ENCODE peak calls at places on chromosomes 3 and 15, in nine cellular contexts. B is fibroblast of lung; G is B cell; S is cardiac muscle cell; D is stimulated activated CD4-positive, alpha-beta T cell treated with anti-CD3 and anti-CD28 coated beads, Interleukin-4, amount 100 ng/mL, for 4 hours; J is A549; K is heart left ventricle; U is GM13977; T is heart right ventricle. C is an unnamed sample.

GRCh38 chr3:48433472-48434118 is 3.7 kb upstream of the PLXNB1 start:
- DNase-seq in B (peak; percentile 57), G (no peak), S (no peak), D (no peak), J (no peak), K (no peak), U (no peak), T (no peak), C (no peak)

GRCh38 chr15:33871911-33872760 is 96.2 kb upstream of the CHRM5 start:
- DNase-seq in B (no peak), G (no peak), S (peak; percentile 63), D (no peak), J (no peak), K (peak; percentile 25), U (no peak), T (no peak), C (no peak)

GRCh38 chr3:49104427-49105291 is at the start of gene QARS1:
- DNase-seq in B (peak; percentile 90), G (peak; percentile 91), S (peak; percentile 95), D (peak; percentile 84), J (peak; percentile 92), K (peak; percentile 97), U (peak; percentile 97), T (peak; percentile 97), C (peak; percentile 71)

GRCh38 chr3:101954946-101955345 is 105.6 kb downstream of the NFKBIZ start:
- DNase-seq in B (peak; percentile 27), G (no peak), S (no peak), D (no peak), J (no peak), K (no peak), U (no peak), T (no peak), C (no peak)

GRCh38 chr3:56775931-56776461 is 25.8 kb downstream of the ARHGEF3 start:
- DNase-seq in B (peak; percentile 39), G (no peak), S (no peak), D (no peak), J (no peak), K (no peak), U (no peak), T (no peak), C (no peak)

GRCh38 chr3:153164009-153164550 is 2.1 kb downstream of the RAP2B start:
- DNase-seq in B (no peak), G (no peak), S (no peak), D (no peak), J (no peak), K (no peak), U (no peak), T (no peak), C (no peak)

GRCh38 chr3:66083961-66084270 is 45.2 kb upstream of the MAGI1 start:
- DNase-seq in B (no peak), G (no peak), S (no peak), D (no peak), J (no peak), K (no peak), U (no peak), T (no peak), C (no peak)

GRCh38 chr3:46931631-46932441 is 44.7 kb downstream of the CCDC12 start:
- DNase-seq in B (peak; percentile 72), G (no peak), S (no peak), D (no peak), J (no peak), K (peak; percentile 78), U (no peak), T (no peak), C (no peak)

GRCh38 chr3:42755681-42756578 is 17.1 kb downstream of the CCDC13 start:
- DNase-seq in B (peak; percentile 59), G (no peak), S (peak; percentile 48), D (no peak), J (peak; percentile 18), K (no peak), U (no peak), T (no peak), C (no peak)

GRCh38 chr3:155805802-155806618 is at the start of gene C3orf33:
- DNase-seq in B (peak; percentile 54), G (peak; percentile 68), S (peak; percentile 81), D (peak; percentile 77), J (peak; percentile 84), K (peak; percentile 69), U (peak; percentile 90), T (peak; percentile 50), C (no peak)

GRCh38 chr3:98735761-98736269 is 27.3 kb upstream of the ST3GAL6 start:
- DNase-seq in B (no peak), G (no peak), S (no peak), D (no peak), J (no peak), K (no peak), U (no peak), T (no peak), C (no peak)

GRCh38 chr3:143084856-143085731 is 34.5 kb upstream of the CHST2 start:
- DNase-seq in B (no peak), G (no peak), S (no peak), D (no peak), J (no peak), K (peak; percentile 37), U (peak; percentile 61), T (no peak), C (no peak)

GRCh38 chr3:50319181-50319871 is 3.2 kb downstream of the HYAL2 start:
- DNase-seq in B (no peak), G (no peak), S (no peak), D (no peak), J (no peak), K (peak; percentile 21), U (no peak), T (no peak), C (no peak)

GRCh38 chr3:194906229-194906629 is 220.5 kb downstream of the FAM43A start:
- DNase-seq in B (peak; percentile 54), G (no peak), S (no peak), D (no peak), J (no peak), K (no peak), U (no peak), T (no peak), C (no peak)

GRCh38 chr15:33067456-33067855 is 127.1 kb downstream of the FMN1 start:
- DNase-seq in B (peak; percentile 72), G (no peak), S (no peak), D (no peak), J (no peak), K (no peak), U (no peak), T (no peak), C (no peak)

GRCh38 chr3:112649478-112649735 is 8.5 kb upstream of the CCDC80 start:
- DNase-seq in B (no peak), G (no peak), S (no peak), D (no peak), J (no peak), K (no peak), U (no peak), T (no peak), C (no peak)

GRCh38 chr3:42780892-42781700 is 8.0 kb upstream of the CCDC13 start:
- DNase-seq in B (peak; percentile 92), G (peak; percentile 43), S (peak; percentile 79), D (no peak), J (peak; percentile 67), K (no peak), U (peak; percentile 63), T (peak; percentile 22), C (no peak)

GRCh38 chr3:178513539-178514410 is 22.5 kb upstream of the KCNMB2 start:
- DNase-seq in B (peak; percentile 44), G (no peak), S (no peak), D (no peak), J (no peak), K (no peak), U (no peak), T (peak; percentile 44), C (no peak)

GRCh38 chr15:62365795-62366442 is 200.8 kb upstream of the C2CD4B start:
- DNase-seq in B (no peak), G (no peak), S (no peak), D (no peak), J (no peak), K (no peak), U (no peak), T (no peak), C (no peak)

GRCh38 chr3:195150194-195151118 is 120.5 kb downstream of the XXYLT1 start:
- DNase-seq in B (peak; percentile 82), G (no peak), S (peak; percentile 82), D (peak; percentile 16), J (no peak), K (peak; percentile 91), U (no peak), T (peak; percentile 77), C (peak; percentile 27)

GRCh38 chr3:164488893-164489292 is 589.4 kb downstream of the SI start:
- DNase-seq in B (no peak), G (no peak), S (no peak), D (no peak), J (no peak), K (no peak), U (no peak), T (no peak), C (no peak)

GRCh38 chr15:43376017-43376705 is 5.3 kb downstream of the TUBGCP4 start:
- DNase-seq in B (peak; percentile 39), G (peak; percentile 57), S (peak; percentile 45), D (peak; percentile 29), J (peak; percentile 25), K (no peak), U (peak; percentile 47), T (no peak), C (no peak)

GRCh38 chr15:85582719-85583089 is 202.3 kb downstream of the AKAP13 start:
- DNase-seq in B (peak; percentile 58), G (peak; percentile 66), S (no peak), D (peak; percentile 67), J (no peak), K (peak; percentile 82), U (peak; percentile 42), T (peak; percentile 81), C (no peak)

GRCh38 chr15:94168250-94168649 is 63.1 kb upstream of the MCTP2 start:
- DNase-seq in B (no peak), G (no peak), S (no peak), D (no peak), J (no peak), K (no peak), U (no peak), T (no peak), C (no peak)

GRCh38 chr3:36663666-36664291 is 100.6 kb downstream of the DCLK3 start:
- DNase-seq in B (peak; percentile 22), G (no peak), S (no peak), D (no peak), J (no peak), K (no peak), U (no peak), T (no peak), C (no peak)

GRCh38 chr15:25136119-25136518 is 181.3 kb downstream of the SNRPN start:
- DNase-seq in B (peak; percentile 28), G (no peak), S (peak; percentile 45), D (no peak), J (no peak), K (no peak), U (no peak), T (no peak), C (no peak)

GRCh38 chr3:99023590-99024192 is 122.2 kb upstream of the DCBLD2 start:
- DNase-seq in B (peak; percentile 70), G (no peak), S (peak; percentile 48), D (no peak), J (peak; percentile 23), K (no peak), U (peak; percentile 21), T (no peak), C (no peak)

GRCh38 chr3:8201886-8202285 is 299.7 kb upstream of the LMCD1 start:
- DNase-seq in B (peak; percentile 30), G (no peak), S (no peak), D (no peak), J (no peak), K (no peak), U (no peak), T (no peak), C (no peak)

GRCh38 chr3:64533565-64534317 is 154.1 kb downstream of the ADAMTS9 start:
- DNase-seq in B (peak; percentile 93), G (no peak), S (peak; percentile 92), D (peak; percentile 11), J (peak; percentile 49), K (peak; percentile 84), U (peak; percentile 69), T (peak; percentile 86), C (peak; percentile 82)

GRCh38 chr15:70238917-70239316 is 141.2 kb upstream of the TLE3 start:
- DNase-seq in B (no peak), G (no peak), S (no peak), D (no peak), J (no peak), K (no peak), U (no peak), T (no peak), C (no peak)

GRCh38 chr15:76954744-76955143 is 23.2 kb downstream of the RCN2 start:
- DNase-seq in B (peak; percentile 8), G (no peak), S (no peak), D (no peak), J (no peak), K (no peak), U (no peak), T (no peak), C (no peak)